ENCODE peak calls at places on chromosomes 5 and 9, in eight cellular contexts. Y, L, J, Q, R, B, W and P are unnamed samples.

GRCh38 chr9:37281541-37281940 is 141.0 kb upstream of the GRHPR start:
- DNase-seq in R (no peak), Q (no peak), J (no peak), B (no peak), W (no peak), Y (no peak), L (no peak), P (no peak)

GRCh38 chr9:138058181-138058580 is 180.6 kb downstream of the CACNA1B start:
- DNase-seq in W (no peak), B (no peak), R (no peak), Y (no peak), J (peak), L (no peak), Q (no peak), P (no peak)

GRCh38 chr5:50653946-50654345 is 12.5 kb upstream of the PARP8 start:
- DNase-seq in B (no peak), R (peak), Y (no peak), L (no peak), J (peak), Q (peak), W (no peak), P (no peak)

GRCh38 chr9:89743576-89744254 is 138.9 kb downstream of the GADD45G start:
- DNase-seq in Y (peak), J (no peak), L (no peak), Q (peak), W (no peak), B (no peak), R (no peak), P (no peak)

GRCh38 chr5:21680661-21681060 is 1172.5 kb downstream of the CDH12 start:
- DNase-seq in B (no peak), W (no peak), Q (no peak), J (no peak), Y (no peak), R (no peak), L (no peak), P (no peak)

GRCh38 chr9:123132696-123133095 is 99.2 kb downstream of the GPR21 start:
- DNase-seq in B (no peak), J (no peak), W (no peak), R (no peak), Y (no peak), L (no peak), Q (no peak), P (no peak)

GRCh38 chr5:109759304-109759703 is 69.6 kb downstream of the MAN2A1 start:
- DNase-seq in Y (no peak), J (no peak), B (peak), L (no peak), Q (no peak), W (no peak), R (no peak), P (no peak)

GRCh38 chr9:109329274-109330258 is 8.7 kb upstream of the EPB41L4B start:
- DNase-seq in B (peak), W (peak), R (no peak), Y (no peak), L (no peak), Q (peak), J (peak), P (peak)

GRCh38 chr5:149596712-149597111 is 15.4 kb downstream of the ARHGEF37 start:
- DNase-seq in B (no peak), R (no peak), L (no peak), Y (no peak), W (no peak), J (no peak), Q (no peak), P (no peak)

GRCh38 chr9:118529210-118529609 is 825.0 kb downstream of the TLR4 start:
- DNase-seq in Q (no peak), B (peak), R (no peak), L (no peak), J (no peak), Y (no peak), W (no peak), P (no peak)

GRCh38 chr5:74971947-74972460 is 80.4 kb downstream of the GCNT4 start:
- DNase-seq in B (no peak), J (no peak), Y (no peak), W (no peak), Q (no peak), R (no peak), L (no peak), P (no peak)

GRCh38 chr5:93079046-93079445 is 502.0 kb downstream of the NR2F1-AS1 start:
- DNase-seq in L (no peak), Y (no peak), R (no peak), Q (no peak), W (no peak), J (no peak), B (no peak), P (no peak)

GRCh38 chr5:95815143-95815729 is 7.3 kb downstream of the GLRX start:
- DNase-seq in W (no peak), Q (no peak), J (no peak), Y (no peak), B (no peak), L (no peak), R (no peak), P (no peak)

GRCh38 chr5:147971472-147971871 is 65.1 kb upstream of the C5orf46 start:
- DNase-seq in Q (no peak), Y (no peak), R (no peak), W (no peak), J (no peak), L (no peak), B (no peak), P (no peak)

GRCh38 chr9:69675563-69675962 is 3.4 kb upstream of the APBA1 start:
- DNase-seq in R (no peak), Q (no peak), J (no peak), L (no peak), B (peak), W (no peak), Y (no peak), P (no peak)

GRCh38 chr9:114919611-114920010 is 10.8 kb downstream of the TNFSF8 start:
- DNase-seq in Y (no peak), L (no peak), Q (no peak), B (no peak), R (no peak), W (no peak), J (no peak), P (no peak)

GRCh38 chr5:40988761-40989510 is 79.6 kb downstream of the C7 start:
- DNase-seq in Q (no peak), B (no peak), Y (no peak), R (no peak), L (no peak), W (no peak), J (no peak), P (no peak)

GRCh38 chr9:69571032-69571431 is 101.1 kb downstream of the APBA1 start:
- DNase-seq in W (no peak), L (no peak), R (no peak), Q (no peak), Y (no peak), B (peak), J (no peak), P (no peak)

GRCh38 chr5:123035950-123036390 is 555 bp downstream of the PPIC start:
- DNase-seq in R (no peak), J (peak), L (peak), Q (peak), W (peak), Y (no peak), B (peak), P (peak)

GRCh38 chr5:96370981-96371380 is 62.1 kb downstream of the PCSK1 start:
- DNase-seq in J (no peak), R (no peak), B (no peak), W (no peak), Q (no peak), L (no peak), Y (no peak), P (no peak)

GRCh38 chr5:33850100-33850594 is 41.6 kb downstream of the ADAMTS12 start:
- DNase-seq in Y (no peak), W (no peak), B (peak), J (no peak), L (peak), Q (peak), R (peak), P (no peak)

GRCh38 chr5:80411589-80412219 is 3.8 kb downstream of the ZFYVE16 start:
- DNase-seq in B (peak), L (no peak), Y (no peak), J (no peak), R (no peak), W (no peak), Q (no peak), P (no peak)

GRCh38 chr5:112646139-112646941 is 91.3 kb upstream of the APC start:
- DNase-seq in Y (no peak), Q (no peak), R (peak), J (no peak), B (no peak), L (no peak), W (no peak), P (no peak)

GRCh38 chr5:161311141-161311708 is 235.3 kb downstream of the GABRB2 start:
- DNase-seq in L (no peak), J (no peak), Q (no peak), B (no peak), Y (no peak), W (no peak), R (no peak), P (no peak)

GRCh38 chr5:72561407-72561972 is 54.3 kb upstream of the ZNF366 start:
- DNase-seq in Q (no peak), B (no peak), J (no peak), W (no peak), Y (no peak), R (no peak), L (no peak), P (no peak)

GRCh38 chr9:93911136-93911745 is 43.9 kb downstream of the BARX1 start:
- DNase-seq in J (no peak), L (no peak), B (no peak), Q (no peak), W (no peak), R (no peak), Y (no peak), P (no peak)

GRCh38 chr5:141877478-141878185 is 578 bp downstream of the PCDH1 start:
- DNase-seq in Y (no peak), J (no peak), L (no peak), W (no peak), Q (no peak), B (no peak), R (peak), P (no peak)

DNA sequence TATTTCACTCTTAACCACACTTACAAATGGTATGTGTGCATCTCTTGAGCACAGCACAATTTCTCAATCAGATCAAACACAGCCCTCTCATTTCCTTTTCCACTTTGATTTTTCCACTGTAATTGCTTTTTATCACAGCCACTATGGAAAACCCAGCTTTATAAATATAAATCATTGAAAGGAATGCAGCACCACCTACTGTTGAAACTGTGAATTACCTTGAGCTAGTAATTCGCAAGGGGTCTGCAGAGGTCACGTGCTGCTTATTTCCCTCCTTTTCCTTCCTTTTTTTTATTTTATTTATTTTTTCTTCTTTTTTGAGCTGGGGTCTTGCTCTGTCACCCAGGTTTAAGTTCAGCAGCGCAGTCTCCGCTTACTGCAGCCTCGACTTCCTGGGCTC is 76.9 kb downstream of the CDH6 start:
- DNase-seq in B (peak), W (no peak), J (no peak), Q (no peak), L (no peak), R (peak), Y (no peak), P (no peak)
- TF ChIP-seq CTCF in B (peak), W (peak), J (no peak), Q (no peak), L (peak), R (peak), Y (peak), P (peak)

GRCh38 chr5:43231977-43232376 is 40.0 kb downstream of the NIM1K start:
- DNase-seq in W (no peak), Y (no peak), R (peak), B (peak), L (no peak), J (no peak), Q (no peak), P (no peak)
- TF ChIP-seq CTCF in W (no peak), Y (no peak), R (no peak), B (no peak), L (peak), J (no peak), Q (no peak), P (peak)

DNA sequence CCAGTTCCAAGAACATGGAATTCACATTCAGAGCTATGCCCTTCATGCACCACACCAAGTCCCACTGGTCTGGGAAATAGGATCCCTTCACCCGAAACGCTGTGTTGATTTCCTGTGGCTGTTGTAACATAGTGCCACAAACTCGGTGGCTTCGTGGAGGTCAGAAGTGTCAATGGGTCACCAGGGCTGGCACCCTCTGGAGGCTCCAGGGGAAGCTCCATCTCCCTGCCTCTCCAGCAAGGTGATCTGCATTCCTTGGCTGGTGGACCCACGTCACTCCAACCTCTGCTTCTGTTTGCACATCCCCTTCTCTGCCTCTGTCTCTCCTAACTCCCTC is 28.9 kb upstream of the ALDH1B1 start:
- DNase-seq in Q (peak), L (no peak), R (no peak), Y (no peak), W (no peak), B (no peak), J (no peak), P (no peak)
- TF ChIP-seq CTCF in Q (no peak), L (no peak), R (no peak), Y (no peak), W (no peak), B (no peak), J (no peak), P (no peak)

DNA sequence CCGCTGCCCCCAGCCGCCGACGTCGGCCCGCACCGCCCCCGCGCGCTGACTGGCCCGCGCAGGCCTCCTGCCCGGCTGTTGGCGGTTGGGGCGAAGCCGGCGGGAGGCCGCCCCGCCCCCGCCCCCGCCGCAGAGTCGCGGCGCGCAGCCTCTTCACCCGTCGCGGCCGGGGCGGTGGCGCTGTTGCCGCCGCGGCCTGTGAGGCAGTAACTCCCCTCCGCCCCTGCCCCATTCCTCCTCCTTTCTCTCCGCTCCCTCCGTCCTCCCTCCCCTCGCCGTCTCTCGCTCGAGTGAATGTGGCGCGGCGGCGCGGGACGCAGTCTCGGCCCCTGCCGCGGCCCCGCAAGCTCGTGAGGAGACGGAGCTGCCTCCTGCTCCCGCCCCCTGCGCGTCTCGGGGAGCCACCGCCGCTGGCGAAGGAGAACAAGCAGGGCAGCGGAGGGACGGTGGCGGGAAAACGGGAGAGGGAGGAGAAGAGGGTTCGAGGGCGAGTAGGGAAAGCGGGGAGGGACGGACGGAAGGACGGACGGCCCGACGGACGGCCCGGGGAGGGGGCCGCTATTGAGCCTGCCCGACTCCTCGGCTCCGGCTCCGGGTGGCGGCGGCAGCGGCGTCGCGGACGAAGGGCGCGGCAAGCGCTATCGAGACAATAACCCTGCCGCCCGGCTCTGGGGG is 637 bp upstream of the ERBIN start:
- DNase-seq in B (peak), L (no peak), Y (peak), R (peak), J (peak), Q (peak), W (peak), P (peak)
- TF ChIP-seq CTCF in B (peak), L (peak), Y (no peak), R (peak), J (no peak), Q (no peak), W (peak), P (peak)

DNA sequence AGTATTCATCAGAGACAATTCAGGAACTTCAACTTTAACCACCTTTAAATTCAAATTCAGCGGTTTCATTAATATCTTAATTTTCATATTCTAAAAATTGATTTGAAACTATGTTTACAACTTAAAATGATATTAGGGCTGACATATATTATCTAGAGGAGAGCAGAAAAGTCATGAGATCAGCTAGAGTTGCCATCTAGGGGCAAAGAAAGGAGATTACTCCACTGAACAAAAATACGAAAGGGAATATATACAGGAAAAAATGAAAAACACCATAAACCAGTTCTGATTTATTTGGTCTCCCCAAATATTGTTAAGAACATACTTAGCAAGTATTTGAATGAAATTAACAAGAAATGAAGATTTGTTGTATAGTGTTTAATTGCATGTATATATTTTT is 946.3 kb downstream of the DTWD2 start:
- DNase-seq in B (no peak), Q (no peak), Y (no peak), W (no peak), L (no peak), J (no peak), R (no peak), P (no peak)
- TF ChIP-seq CTCF in B (no peak), Q (no peak), Y (no peak), W (no peak), L (no peak), J (no peak), R (no peak), P (peak)

GRCh38 chr5:139091439-139092156 is 106.6 kb downstream of the SIL1 start:
- DNase-seq in L (no peak), J (no peak), W (no peak), Y (no peak), R (peak), B (peak), Q (no peak), P (no peak)
- TF ChIP-seq CTCF in L (no peak), J (no peak), W (peak), Y (no peak), R (no peak), B (peak), Q (no peak), P (no peak)

DNA sequence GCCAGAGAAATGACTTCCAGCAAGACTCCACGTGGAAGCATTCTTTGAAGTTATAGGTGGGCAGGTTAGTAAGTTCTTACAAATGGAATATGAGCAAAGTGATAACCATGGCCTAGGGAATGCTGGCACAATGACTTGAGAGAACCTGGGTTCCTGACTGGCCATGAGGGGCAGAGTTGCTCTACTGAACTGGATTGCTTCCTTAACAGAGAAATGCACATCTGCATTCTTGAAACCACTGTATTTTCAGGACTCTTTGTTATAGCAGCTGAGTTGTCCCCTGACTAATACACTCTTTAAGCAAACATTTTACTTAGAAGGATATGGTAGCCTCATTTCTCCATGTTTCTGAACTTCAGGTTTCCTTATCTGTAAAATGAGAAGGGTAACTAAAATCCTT is 108.3 kb upstream of the GNA14 start:
- DNase-seq in W (no peak), Q (no peak), Y (no peak), J (no peak), B (no peak), R (no peak), L (no peak), P (no peak)
- TF ChIP-seq CTCF in W (no peak), Q (no peak), Y (no peak), J (no peak), B (no peak), R (no peak), L (no peak), P (no peak)

DNA sequence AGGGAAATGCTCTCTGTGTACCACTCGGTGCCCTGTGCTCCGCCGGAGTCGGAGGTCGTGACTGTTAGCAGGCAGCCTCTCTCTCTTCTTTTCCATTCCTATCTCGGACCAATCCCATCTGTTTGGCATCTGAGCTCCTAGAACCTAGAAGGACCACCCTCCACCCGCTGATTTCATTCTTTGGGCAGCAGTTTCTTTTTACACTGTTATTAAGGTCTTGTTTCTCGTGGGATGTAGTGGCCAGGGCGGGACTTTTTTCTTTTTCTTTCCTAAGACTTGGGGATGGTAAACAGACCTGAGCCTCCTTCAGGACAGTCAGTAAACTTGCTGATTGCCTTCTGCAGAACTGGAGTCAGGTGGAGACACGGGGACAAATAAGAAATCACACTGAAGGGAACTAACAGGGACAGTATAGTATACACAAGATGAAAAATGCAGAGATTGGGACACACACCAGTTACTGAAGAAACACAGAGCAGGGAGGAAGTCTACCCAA is 496 bp downstream of the URM1 start:
- DNase-seq in B (no peak), J (no peak), L (no peak), Y (no peak), Q (no peak), R (peak), W (no peak), P (no peak)
- TF ChIP-seq CTCF in B (no peak), J (no peak), L (no peak), Y (no peak), Q (no peak), R (no peak), W (no peak), P (no peak)

GRCh38 chr5:132751971-132752580 is 4.8 kb downstream of the CCNI2 start:
- DNase-seq in W (no peak), R (no peak), J (no peak), Q (no peak), L (no peak), Y (no peak), B (no peak), P (no peak)

GRCh38 chr5:132752581-132753125 is 5.4 kb downstream of the CCNI2 start:
- DNase-seq in W (no peak), Y (no peak), B (no peak), J (no peak), L (no peak), Q (peak), R (no peak), P (no peak)

GRCh38 chr5:132754947-132755346 is 7.7 kb downstream of the CCNI2 start:
- DNase-seq in Q (no peak), B (peak), W (no peak), J (no peak), Y (no peak), L (no peak), R (peak), P (no peak)

GRCh38 chr5:132754111-132754510 is 6.9 kb downstream of the CCNI2 start:
- DNase-seq in L (no peak), B (no peak), Y (no peak), R (no peak), Q (no peak), J (no peak), W (no peak), P (no peak)

GRCh38 chr5:132753135-132753987 is 6.1 kb downstream of the CCNI2 start:
- DNase-seq in R (peak), Q (peak), Y (no peak), W (no peak), L (no peak), B (no peak), J (no peak), P (no peak)
- TF ChIP-seq CTCF in R (peak), Q (no peak), Y (no peak), W (no peak), L (peak), B (peak), J (no peak), P (no peak)

GRCh38 chr9:136438909-136439549 is 616 bp downstream of the INPP5E start:
- DNase-seq in B (peak), Y (peak), J (no peak), L (no peak), W (no peak), R (peak), Q (peak), P (peak)
- TF ChIP-seq CTCF in B (no peak), Y (no peak), J (no peak), L (no peak), W (no peak), R (no peak), Q (no peak), P (no peak)